ENCODE peak calls at places on chromosomes 4 and X, in seven cellular contexts. W is mesendoderm, Z is neuronal stem cell, L is mesenchymal stem cell, A is IMR-90, C is trophoblast cell, J is H1. G is an unnamed sample. For H3K79me1 and H3K4me1, the result is how much of the 10 kb centered on the place peaks cover.

GRCh38 chrX:54045563-54046228 is 1.4 kb upstream of the PHF8 start:
- DNase-seq in W (no peak), Z (no peak), L (peak), A (no peak), C (no peak), J (no peak), G (no peak)

GRCh38 chr4:37522996-37523395 is 163.2 kb downstream of the RELL1 start:
- DNase-seq in W (peak), Z (no peak), L (no peak), A (no peak), C (no peak), J (no peak), G (no peak)

GRCh38 chr4:123785515-123785914 is 388.9 kb downstream of the SPRY1 start:
- DNase-seq in W (peak), Z (no peak), L (peak), A (peak), C (peak), J (peak), G (peak)

GRCh38 chr4:14178421-14178820 is 550.9 kb upstream of the BOD1L1 start:
- DNase-seq in W (peak), Z (no peak), L (peak), A (peak), C (no peak), J (no peak), G (no peak)

GRCh38 chr4:174604198-174604597 is 81.9 kb upstream of the HPGD start:
- DNase-seq in W (peak), Z (no peak), L (peak), A (peak), C (peak), J (no peak), G (no peak)

GRCh38 chr4:26267087-26267486 is 53.7 kb upstream of the RBPJ start:
- DNase-seq in W (no peak), Z (no peak), L (no peak), A (peak), C (no peak), J (no peak), G (no peak)

GRCh38 chr4:55706526-55706925 is 70.4 kb upstream of the NMU start:
- DNase-seq in W (no peak), Z (no peak), L (no peak), A (peak), C (no peak), J (no peak), G (no peak)

GRCh38 chrX:72358313-72358712 is 52.6 kb upstream of the CITED1 start:
- DNase-seq in W (no peak), Z (no peak), L (peak), A (peak), C (no peak), J (no peak), G (no peak)

GRCh38 chrX:22481436-22481835 is 208.7 kb downstream of the CBLL2 start:
- DNase-seq in W (no peak), Z (no peak), L (no peak), A (peak), C (no peak), J (no peak), G (no peak)

GRCh38 chr4:149371021-149371420 is 444.6 kb downstream of the IQCM start:
- DNase-seq in W (peak), Z (peak), L (peak), A (peak), C (peak), J (peak), G (peak)

GRCh38 chr4:86831262-86832090 is 17.7 kb downstream of the SLC10A6 start:
- DNase-seq in W (no peak), Z (no peak), L (peak), A (peak), C (no peak), J (no peak), G (no peak)

GRCh38 chr4:86834901-86835300 is 14.3 kb downstream of the SLC10A6 start:
- DNase-seq in W (peak), Z (no peak), L (peak), A (peak), C (no peak), J (no peak), G (no peak)

GRCh38 chr4:86837651-86838050 is 11.5 kb downstream of the SLC10A6 start:
- DNase-seq in W (no peak), Z (no peak), L (peak), A (no peak), C (no peak), J (no peak), G (no peak)

GRCh38 chr4:86838141-86838540 is 11.0 kb downstream of the SLC10A6 start:
- DNase-seq in W (no peak), Z (no peak), L (no peak), A (no peak), C (no peak), J (no peak), G (no peak)

GRCh38 chr4:86835677-86836076 is 13.5 kb downstream of the SLC10A6 start:
- DNase-seq in W (no peak), Z (no peak), L (no peak), A (no peak), C (no peak), J (no peak), G (no peak)
- H3K79me1 ChIP-seq in W (under half), Z (under half), L (under half), A (under half), C (under half), J (under half), G (under half)

DNA sequence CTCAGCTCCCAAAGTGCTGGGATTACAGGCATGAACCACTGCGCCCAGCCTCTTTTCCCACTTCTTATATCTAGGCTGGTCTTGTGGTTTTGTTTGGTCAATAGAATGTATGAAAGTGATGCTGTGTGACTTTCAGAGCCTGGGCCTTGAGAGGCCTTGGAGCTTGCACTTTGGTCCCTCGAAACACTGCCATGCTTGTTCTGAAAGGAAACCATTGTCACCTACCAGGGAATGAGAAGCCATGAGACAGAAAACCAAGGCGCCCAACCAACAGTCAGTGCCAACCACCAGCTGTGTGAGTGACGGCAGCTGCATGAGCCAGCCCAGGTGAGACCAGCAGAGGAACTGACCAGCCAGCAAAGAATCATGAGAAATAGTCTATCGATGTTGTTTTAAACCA is 57.4 kb downstream of the SCD5 start:
- DNase-seq in W (no peak), Z (no peak), L (no peak), A (no peak), C (no peak), J (no peak), G (no peak)
- H3K4me1 ChIP-seq in W (under half), Z (under half), L (under half), A (under half), C (under half), J (under half), G (under half)

DNA sequence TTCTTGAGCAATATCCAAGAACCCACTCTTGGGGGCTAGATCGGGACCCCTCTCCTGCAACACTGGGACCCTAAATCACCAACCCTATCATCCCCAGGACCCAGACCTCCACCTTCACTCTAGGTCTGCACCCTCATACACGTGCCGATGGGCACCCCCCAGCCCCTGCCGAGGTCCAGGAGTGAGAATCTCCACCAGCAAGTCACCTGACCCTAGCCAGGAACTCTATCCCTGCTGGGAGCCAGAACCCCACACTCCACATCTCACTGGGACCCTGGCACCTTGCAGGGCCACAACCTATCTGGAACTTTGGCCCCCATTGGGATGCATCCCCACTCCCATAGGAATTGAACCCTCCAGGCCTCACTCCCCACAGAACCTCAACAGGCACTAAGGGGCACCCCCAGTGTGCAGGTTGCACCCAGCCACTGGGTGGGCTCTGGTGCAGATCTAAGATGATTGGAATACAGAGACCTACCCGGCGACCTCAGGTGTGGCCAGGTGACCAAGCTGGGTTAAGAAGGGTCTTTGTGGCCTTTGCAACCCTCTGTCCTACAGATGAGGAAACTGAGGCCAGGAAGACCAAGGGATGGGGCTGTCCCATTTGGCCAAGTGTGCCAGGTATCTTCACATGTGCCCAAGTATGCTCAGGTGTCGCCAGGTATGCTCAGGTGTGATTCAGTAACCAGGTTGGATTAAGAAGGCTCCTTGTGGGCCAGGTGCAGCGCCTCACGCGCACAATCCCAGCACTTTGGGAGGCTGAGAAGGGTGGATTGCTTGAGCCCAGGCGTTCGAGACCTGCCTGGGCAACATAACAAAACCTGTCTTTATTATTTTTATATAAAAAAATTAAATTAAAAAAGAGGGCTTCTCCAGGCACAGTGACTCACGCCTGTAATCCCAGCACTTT is 3.1 kb upstream of the DHRSX start:
- DNase-seq in W (no peak), Z (no peak), L (no peak), A (no peak), C (no peak), J (no peak), G (no peak)
- H3K79me1 ChIP-seq in W (under half), Z (under half), L (under half), A (under half), C (under half), J (under half), G (under half)

GRCh38 chrX:16882702-16883486 is 12.7 kb upstream of the RBBP7 start:
- DNase-seq in W (peak), Z (peak), L (peak), A (peak), C (peak), J (no peak), G (peak)
- H3K4me1 ChIP-seq in W (under half), Z (under half), L (under half), A (under half), C (under half), J (under half), G (under half)

GRCh38 chr4:158914178-158914577 is 145.4 kb downstream of the FNIP2 start:
- DNase-seq in W (no peak), Z (no peak), L (peak), A (peak), C (no peak), J (no peak), G (no peak)
- H3K79me1 ChIP-seq in W (under half), Z (under half), L (under half), A (under half), C (under half), J (under half), G (under half)

GRCh38 chr4:169136796-169137554 is 126.9 kb upstream of the CBR4 start:
- DNase-seq in W (no peak), Z (no peak), L (no peak), A (no peak), C (no peak), J (no peak), G (no peak)

GRCh38 chr4:169135776-169136175 is 125.7 kb upstream of the CBR4 start:
- DNase-seq in W (no peak), Z (no peak), L (no peak), A (no peak), C (no peak), J (no peak), G (no peak)

GRCh38 chr4:169139013-169139412 is 129.0 kb upstream of the CBR4 start:
- DNase-seq in W (no peak), Z (no peak), L (no peak), A (no peak), C (no peak), J (no peak), G (no peak)

GRCh38 chr4:169136330-169136729 is 126.3 kb upstream of the CBR4 start:
- DNase-seq in W (no peak), Z (no peak), L (no peak), A (no peak), C (no peak), J (no peak), G (no peak)

DNA sequence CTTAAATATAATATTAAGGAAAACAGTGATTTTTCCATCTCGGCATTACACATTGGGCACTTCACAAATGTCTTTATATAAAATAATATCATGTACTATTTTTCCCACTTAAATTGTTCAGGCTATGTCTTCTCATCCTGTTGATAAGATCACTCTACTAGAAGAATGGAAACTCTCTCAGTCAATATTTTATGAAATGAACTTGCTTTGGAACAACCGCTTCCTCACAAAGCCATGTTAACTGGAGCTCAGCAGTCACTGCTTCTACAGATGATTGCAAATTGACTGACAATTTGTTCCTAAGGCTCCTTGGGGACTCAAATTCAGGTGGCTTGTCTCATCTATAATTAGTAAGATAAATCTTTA is 127.5 kb upstream of the CBR4 start:
- DNase-seq in W (no peak), Z (no peak), L (no peak), A (no peak), C (no peak), J (no peak), G (no peak)
- H3K4me1 ChIP-seq in W (under half), Z (under half), L (under half), A (under half), C (under half), J (under half), G (under half)

GRCh38 chrX:127243654-127244053 is 424.1 kb downstream of the PRR32 start:
- DNase-seq in W (no peak), Z (no peak), L (no peak), A (no peak), C (no peak), J (no peak), G (no peak)
- H3K79me1 ChIP-seq in W (under half), Z (under half), L (under half), A (under half), C (under half), J (under half), G (under half)